ENCODE peak calls at places on chromosomes 3 and 15, in four cellular contexts. H is lung, X is cardiac fibroblast, W is HCEC 1CT. P is an unnamed sample.
A peak's percentile ranks its signal among the peaks of the same experiment; 100 is the strongest.

GRCh38 chr15:82572311-82572710 is 32.1 kb upstream of the RPS17 start:
- DNase-seq in X (no peak), W (peak; percentile 26), H (no peak), P (no peak)

GRCh38 chr3:13296662-13297061 is 123.5 kb downstream of the NUP210 start:
- DNase-seq in W (no peak), X (no peak), H (no peak), P (no peak)

GRCh38 chr3:29381595-29381994 is 100.7 kb downstream of the RBMS3 start:
- DNase-seq in H (no peak), X (peak; percentile 79), W (no peak), P (no peak)

GRCh38 chr3:147895509-147895908 is 486.3 kb downstream of the ZIC1 start:
- DNase-seq in X (no peak), H (no peak), W (no peak), P (no peak)

GRCh38 chr3:170529346-170529745 is 56.5 kb downstream of the SLC7A14 start:
- DNase-seq in H (no peak), W (no peak), X (no peak), P (no peak)

GRCh38 chr3:150349314-150350097 is 58.6 kb upstream of the TSC22D2 start:
- DNase-seq in W (no peak), H (peak; percentile 38), X (no peak), P (no peak)

GRCh38 chr3:129688310-129688895 is 81.9 kb upstream of the PLXND1 start:
- DNase-seq in X (peak; percentile 69), W (no peak), H (no peak), P (peak; percentile 93)

GRCh38 chr15:31216210-31216911 is 110.3 kb upstream of the KLF13 start:
- DNase-seq in W (peak; percentile 62), X (peak; percentile 61), H (peak; percentile 97), P (peak; percentile 98)

GRCh38 chr15:98799461-98799971 is 151.2 kb downstream of the IGF1R start:
- DNase-seq in X (no peak), W (peak; percentile 69), H (no peak), P (no peak)

GRCh38 chr3:58866079-58866478 is 183.7 kb downstream of the CFAP20DC start:
- DNase-seq in X (no peak), H (no peak), W (no peak), P (no peak)